ENCODE peak calls at places on chromosome 18, in six cellular contexts. One of them, this sample, is unnamed.

GRCh38 chr18:7482342-7482741 is 84.8 kb upstream of the PTPRM start:
- DNase-seq in H1: no peak
- DNase-seq in HCT116: no peak
- DNase-seq in GM12878: no peak
- DNase-seq in HepG2: no peak
- DNase-seq in K562: no peak
- DNase-seq in this sample: no peak

GRCh38 chr18:49016648-49017539 is 66.1 kb upstream of the SMAD7 start:
- DNase-seq in HepG2: peak
- DNase-seq in K562: peak
- DNase-seq in GM12878: no peak
- DNase-seq in H1: peak
- DNase-seq in HCT116: peak
- DNase-seq in this sample: no peak

GRCh38 chr18:49238433-49239042 is 221.9 kb downstream of the DYM start:
- DNase-seq in K562: peak
- DNase-seq in H1: no peak
- DNase-seq in GM12878: no peak
- DNase-seq in HCT116: peak
- DNase-seq in HepG2: peak
- DNase-seq in this sample: no peak

GRCh38 chr18:25422230-25422629 is 70.3 kb upstream of the ZNF521 start:
- DNase-seq in GM12878: no peak
- DNase-seq in HCT116: no peak
- DNase-seq in HepG2: no peak
- DNase-seq in K562: no peak
- DNase-seq in H1: no peak
- DNase-seq in this sample: no peak

GRCh38 chr18:55206941-55207340 is 247.7 kb upstream of the CCDC68 start:
- DNase-seq in H1: no peak
- DNase-seq in HCT116: no peak
- DNase-seq in GM12878: no peak
- DNase-seq in K562: no peak
- DNase-seq in HepG2: no peak
- DNase-seq in this sample: no peak

GRCh38 chr18:48074929-48075706 is 144.7 kb upstream of the SMAD2 start:
- DNase-seq in H1: no peak
- DNase-seq in HepG2: no peak
- DNase-seq in K562: no peak
- DNase-seq in GM12878: no peak
- DNase-seq in HCT116: no peak
- DNase-seq in this sample: no peak

GRCh38 chr18:55314615-55315237 is 273.3 kb downstream of the TCF4 start:
- DNase-seq in HCT116: no peak
- DNase-seq in K562: no peak
- DNase-seq in H1: no peak
- DNase-seq in HepG2: no peak
- DNase-seq in GM12878: no peak
- DNase-seq in this sample: no peak

GRCh38 chr18:79927597-79928562 is 23.6 kb downstream of the SLC66A2 start:
- DNase-seq in H1: no peak
- DNase-seq in GM12878: no peak
- DNase-seq in HCT116: no peak
- DNase-seq in K562: no peak
- DNase-seq in HepG2: no peak
- DNase-seq in this sample: no peak

GRCh38 chr18:9613550-9614400 is 584 bp downstream of the PPP4R1 start:
- DNase-seq in K562: peak
- DNase-seq in HepG2: peak
- DNase-seq in HCT116: no peak
- DNase-seq in H1: no peak
- DNase-seq in GM12878: no peak
- DNase-seq in this sample: peak

GRCh38 chr18:4040391-4041172 is 414.5 kb downstream of the DLGAP1 start:
- DNase-seq in HepG2: no peak
- DNase-seq in K562: no peak
- DNase-seq in GM12878: peak
- DNase-seq in HCT116: no peak
- DNase-seq in H1: no peak
- DNase-seq in this sample: no peak

GRCh38 chr18:6202861-6203260 is 211.8 kb downstream of the L3MBTL4 start:
- DNase-seq in K562: no peak
- DNase-seq in HCT116: no peak
- DNase-seq in H1: no peak
- DNase-seq in HepG2: no peak
- DNase-seq in GM12878: no peak
- DNase-seq in this sample: no peak

GRCh38 chr18:2882201-2882600 is 35.4 kb downstream of the EMILIN2 start:
- DNase-seq in GM12878: no peak
- DNase-seq in HepG2: no peak
- DNase-seq in HCT116: no peak
- DNase-seq in K562: no peak
- DNase-seq in H1: no peak
- DNase-seq in this sample: no peak

GRCh38 chr18:58143391-58143790 is 99.4 kb downstream of the NEDD4L start:
- DNase-seq in GM12878: no peak
- DNase-seq in H1: no peak
- DNase-seq in K562: no peak
- DNase-seq in HepG2: no peak
- DNase-seq in HCT116: no peak
- DNase-seq in this sample: no peak

GRCh38 chr18:9506046-9506792 is 30.9 kb downstream of the RALBP1 start:
- DNase-seq in GM12878: no peak
- DNase-seq in HCT116: no peak
- DNase-seq in H1: no peak
- DNase-seq in K562: peak
- DNase-seq in HepG2: no peak
- DNase-seq in this sample: no peak

GRCh38 chr18:35236964-35237363 is 3.9 kb upstream of the ZNF397 start:
- DNase-seq in H1: no peak
- DNase-seq in HepG2: no peak
- DNase-seq in HCT116: no peak
- DNase-seq in K562: no peak
- DNase-seq in GM12878: no peak
- DNase-seq in this sample: no peak

GRCh38 chr18:48939368-48940097 is 11.2 kb downstream of the SMAD7 start:
- DNase-seq in HCT116: no peak
- DNase-seq in HepG2: no peak
- DNase-seq in GM12878: no peak
- DNase-seq in K562: no peak
- DNase-seq in H1: no peak
- DNase-seq in this sample: no peak

GRCh38 chr18:37393221-37393828 is 172.3 kb downstream of the CELF4 start:
- DNase-seq in H1: no peak
- DNase-seq in K562: no peak
- DNase-seq in HCT116: no peak
- DNase-seq in GM12878: no peak
- DNase-seq in HepG2: no peak
- DNase-seq in this sample: no peak

GRCh38 chr18:24631238-24632025 is 171.0 kb downstream of the HRH4 start:
- DNase-seq in HCT116: no peak
- DNase-seq in K562: no peak
- DNase-seq in HepG2: no peak
- DNase-seq in H1: no peak
- DNase-seq in GM12878: no peak
- DNase-seq in this sample: no peak

GRCh38 chr18:13374096-13374467 is 155.5 kb downstream of the LDLRAD4 start:
- DNase-seq in HCT116: no peak
- DNase-seq in HepG2: no peak
- DNase-seq in K562: no peak
- DNase-seq in GM12878: no peak
- DNase-seq in H1: no peak
- DNase-seq in this sample: no peak

GRCh38 chr18:13375302-13376255 is 157.0 kb downstream of the LDLRAD4 start:
- DNase-seq in K562: peak
- DNase-seq in HCT116: peak
- DNase-seq in H1: no peak
- DNase-seq in GM12878: peak
- DNase-seq in HepG2: no peak
- DNase-seq in this sample: no peak

GRCh38 chr18:13372405-13372995 is 153.9 kb downstream of the LDLRAD4 start:
- DNase-seq in HCT116: no peak
- DNase-seq in H1: no peak
- DNase-seq in K562: no peak
- DNase-seq in GM12878: no peak
- DNase-seq in HepG2: no peak
- DNase-seq in this sample: no peak

GRCh38 chr18:13376298-13376840 is 157.8 kb downstream of the LDLRAD4 start:
- DNase-seq in HepG2: no peak
- DNase-seq in H1: no peak
- DNase-seq in GM12878: no peak
- DNase-seq in K562: no peak
- DNase-seq in HCT116: no peak
- DNase-seq in this sample: no peak

DNA sequence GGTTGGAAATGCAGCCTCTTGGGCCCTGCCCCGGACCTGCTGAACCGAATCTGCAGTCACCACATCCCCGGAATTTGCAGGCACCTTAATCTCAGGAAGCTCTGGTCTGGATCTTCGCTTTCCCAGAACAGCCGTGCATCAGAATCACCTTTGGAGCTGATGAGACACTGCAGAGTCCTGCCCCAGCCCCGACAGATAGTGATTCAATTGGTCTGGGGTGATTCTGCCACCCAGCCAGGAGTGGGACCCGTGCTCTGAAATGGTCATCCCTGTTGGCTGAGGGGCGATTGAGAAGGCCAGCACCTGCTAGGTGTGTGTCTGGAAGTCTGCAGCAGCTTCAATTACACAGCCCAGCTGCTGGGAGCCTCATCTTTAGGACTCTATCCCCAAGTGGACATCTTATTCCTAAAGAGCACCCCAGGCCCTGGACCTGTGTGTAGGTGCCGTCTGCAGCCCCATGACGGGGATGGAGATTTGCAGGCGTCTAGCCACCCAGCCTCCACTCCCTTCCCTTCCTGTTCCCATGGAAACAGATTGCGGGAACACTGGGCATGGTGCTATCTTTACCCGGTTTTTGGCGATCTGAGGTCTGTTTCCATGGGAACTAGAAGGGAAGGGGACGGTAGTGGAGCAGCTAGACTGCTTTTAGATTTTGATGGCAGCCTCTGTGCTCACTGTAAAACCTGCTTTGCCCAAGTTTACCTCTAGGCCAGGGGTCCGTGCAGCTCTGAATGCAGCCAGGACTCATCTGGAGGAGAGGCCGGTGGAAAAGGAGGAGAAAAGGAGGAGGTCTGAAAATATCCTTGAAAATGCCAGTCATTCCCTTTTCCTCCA is 156.1 kb downstream of the LDLRAD4 start:
- DNase-seq in HCT116: no peak
- DNase-seq in K562: no peak
- DNase-seq in HepG2: no peak
- DNase-seq in H1: no peak
- DNase-seq in GM12878: no peak
- DNase-seq in this sample: no peak
- TF ChIP-seq JUND in HCT116: no peak
- TF ChIP-seq JUND in K562: no peak
- TF ChIP-seq JUND in HepG2: no peak
- TF ChIP-seq JUND in H1: no peak
- TF ChIP-seq JUND in GM12878: no peak
- TF ChIP-seq JUND in this sample: no peak

DNA sequence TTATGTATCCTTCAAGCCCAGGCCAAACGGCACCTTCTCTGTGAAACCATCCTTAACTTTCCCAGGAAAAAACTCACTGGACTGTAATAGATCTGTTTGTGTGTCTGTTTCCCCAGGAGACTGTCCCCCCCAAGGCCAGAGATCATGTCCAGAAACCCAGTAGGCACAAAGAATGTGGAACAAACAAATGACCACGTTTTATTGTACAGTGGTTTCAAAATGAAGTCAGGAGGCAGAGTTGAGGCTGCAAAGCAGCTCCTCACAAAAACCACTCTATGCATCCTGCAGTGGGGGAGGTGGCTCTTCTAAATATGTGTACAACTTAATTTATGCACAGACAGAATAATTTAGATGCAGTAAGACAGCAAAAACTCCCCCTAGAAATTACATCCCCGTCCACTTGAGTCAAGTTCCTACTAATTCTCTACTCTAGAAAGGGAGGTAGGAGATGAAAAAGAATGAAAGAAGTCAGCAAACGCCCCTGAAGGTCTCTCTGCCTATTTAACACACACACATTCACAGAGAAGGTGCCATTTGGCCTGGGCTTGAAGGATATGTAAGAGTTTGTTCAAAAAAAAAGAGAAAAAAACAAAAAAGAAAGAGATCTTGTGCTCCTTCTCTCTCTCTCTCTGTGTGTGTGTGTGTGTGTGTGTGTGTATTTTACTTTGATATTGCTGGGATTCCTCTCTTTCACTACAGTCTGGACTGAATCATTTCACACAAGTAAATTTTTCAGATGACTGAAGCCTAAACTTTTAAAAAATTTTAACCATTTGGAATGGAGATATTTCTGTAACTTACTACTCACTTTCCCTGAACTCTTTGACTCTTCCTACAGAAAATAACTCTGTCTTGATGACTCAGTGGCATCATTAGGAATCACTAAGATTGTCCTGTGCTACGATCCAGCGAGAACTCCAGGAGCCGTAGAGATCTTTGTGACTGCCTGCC is 19.5 kb downstream of the BCL2 start:
- DNase-seq in HepG2: no peak
- DNase-seq in K562: no peak
- DNase-seq in HCT116: no peak
- DNase-seq in GM12878: no peak
- DNase-seq in H1: no peak
- DNase-seq in this sample: no peak
- TF ChIP-seq JUND in HepG2: no peak
- TF ChIP-seq JUND in K562: no peak
- TF ChIP-seq JUND in HCT116: no peak
- TF ChIP-seq JUND in GM12878: no peak
- TF ChIP-seq JUND in H1: no peak
- TF ChIP-seq JUND in this sample: no peak

DNA sequence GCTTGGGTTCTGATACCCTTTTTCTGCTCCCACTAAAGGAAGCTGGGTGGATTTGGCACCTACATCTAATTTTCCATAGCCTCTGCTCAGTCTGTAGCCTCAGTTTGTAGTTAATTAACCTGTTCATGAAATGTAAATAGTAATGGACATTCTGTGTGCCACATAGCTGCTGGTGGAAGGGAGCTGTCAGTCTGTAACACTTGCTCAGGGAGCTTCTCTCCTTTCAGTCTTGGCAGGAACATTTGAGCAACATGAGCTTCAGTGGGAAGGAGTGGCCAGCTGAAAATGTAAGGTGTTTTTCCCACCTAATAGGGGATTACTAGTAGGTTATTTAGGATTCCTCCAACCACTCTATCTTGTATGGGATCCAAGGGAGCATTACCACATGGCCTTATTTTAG is 203.4 kb downstream of the ASXL3 start:
- DNase-seq in HCT116: no peak
- DNase-seq in K562: no peak
- DNase-seq in H1: no peak
- DNase-seq in GM12878: no peak
- DNase-seq in HepG2: no peak
- DNase-seq in this sample: no peak
- TF ChIP-seq JUND in HCT116: no peak
- TF ChIP-seq JUND in K562: no peak
- TF ChIP-seq JUND in H1: no peak
- TF ChIP-seq JUND in GM12878: no peak
- TF ChIP-seq JUND in HepG2: no peak
- TF ChIP-seq JUND in this sample: no peak

GRCh38 chr18:72811047-72811446 is 56.7 kb downstream of the NETO1 start:
- DNase-seq in H1: no peak
- DNase-seq in HCT116: no peak
- DNase-seq in GM12878: no peak
- DNase-seq in HepG2: no peak
- DNase-seq in K562: no peak
- DNase-seq in this sample: no peak
- TF ChIP-seq JUND in H1: no peak
- TF ChIP-seq JUND in HCT116: no peak
- TF ChIP-seq JUND in GM12878: no peak
- TF ChIP-seq JUND in HepG2: no peak
- TF ChIP-seq JUND in K562: no peak
- TF ChIP-seq JUND in this sample: no peak

This sample was measured in T47D.